ENCODE peak calls at places on chromosome 7, in seven cellular contexts. Z, X, S, I, O, U and N are unnamed samples.

GRCh38 chr7:100949227-100949930 is at the start of gene MUC3A:
- DNase-seq in O (no peak), U (no peak), I (peak; percentile 32), S (peak; percentile 37), X (no peak), Z (peak; percentile 84), N (no peak)

GRCh38 chr7:44145969-44146897 is 5.1 kb upstream of the MYL7 start:
- DNase-seq in O (peak; percentile 84), X (peak; percentile 76), I (peak; percentile 83), S (peak; percentile 100), U (peak; percentile 65), Z (peak; percentile 90), N (peak; percentile 63)

GRCh38 chr7:18458830-18459229 is 36.7 kb upstream of the HDAC9 start:
- DNase-seq in O (no peak), X (no peak), I (no peak), U (no peak), S (no peak), Z (no peak), N (no peak)

GRCh38 chr7:77808517-77808916 is 9.9 kb downstream of the PHTF2 start:
- DNase-seq in O (no peak), I (no peak), U (no peak), X (no peak), S (no peak), Z (no peak), N (no peak)

GRCh38 chr7:94176694-94177200 is 172.6 kb upstream of the BET1 start:
- DNase-seq in U (no peak), Z (no peak), O (no peak), X (no peak), S (no peak), I (no peak), N (no peak)

GRCh38 chr7:107643407-107643806 is 17.2 kb upstream of the SLC26A4 start:
- DNase-seq in X (no peak), O (no peak), Z (no peak), S (no peak), U (no peak), I (no peak), N (no peak)

GRCh38 chr7:32142649-32143048 is 72.4 kb upstream of the PDE1C start:
- DNase-seq in Z (no peak), X (no peak), O (no peak), U (no peak), S (no peak), I (no peak), N (no peak)

GRCh38 chr7:92910976-92911375 is 74.6 kb upstream of the CDK6 start:
- DNase-seq in O (no peak), Z (no peak), S (no peak), I (no peak), X (no peak), U (no peak), N (no peak)

GRCh38 chr7:120857558-120858298 is at the start of gene TSPAN12:
- DNase-seq in Z (peak; percentile 79), S (peak; percentile 77), X (no peak), O (peak; percentile 52), U (peak; percentile 66), I (peak; percentile 87), N (peak; percentile 39)

GRCh38 chr7:111172573-111172972 is 81.6 kb downstream of the LRRN3 start:
- DNase-seq in U (no peak), S (no peak), O (no peak), X (no peak), Z (no peak), I (no peak), N (no peak)

GRCh38 chr7:151454306-151454705 is 14.4 kb upstream of the CRYGN start:
- DNase-seq in X (no peak), I (no peak), Z (peak; percentile 1), U (no peak), O (no peak), S (no peak), N (no peak)

GRCh38 chr7:38908759-38909335 is at the start of gene VPS41:
- DNase-seq in I (peak; percentile 86), O (peak; percentile 76), U (peak; percentile 91), Z (peak; percentile 86), S (peak; percentile 80), X (no peak), N (peak; percentile 87)

GRCh38 chr7:128732521-128733277 is 6.5 kb upstream of the CALU start:
- DNase-seq in X (no peak), I (no peak), S (no peak), O (no peak), Z (no peak), U (no peak), N (no peak)

GRCh38 chr7:131244259-131244852 is 83.3 kb upstream of the MKLN1 start:
- DNase-seq in Z (peak; percentile 17), O (peak; percentile 67), I (no peak), U (peak; percentile 72), X (peak; percentile 49), S (no peak), N (peak; percentile 44)

GRCh38 chr7:116426428-116427156 is 72.9 kb upstream of the CAV2 start:
- DNase-seq in X (no peak), I (peak; percentile 45), Z (peak; percentile 42), S (no peak), O (no peak), U (peak; percentile 57), N (no peak)

GRCh38 chr7:4479367-4480039 is 202.6 kb upstream of the FOXK1 start:
- DNase-seq in X (peak; percentile 41), S (peak; percentile 65), U (peak; percentile 72), O (no peak), Z (peak; percentile 12), I (no peak), N (no peak)
- TF ChIP-seq CTCF in X (no peak), S (peak; percentile 53), U (peak; percentile 65), O (no peak), Z (peak; percentile 37), I (peak; percentile 17), N (no peak)

DNA sequence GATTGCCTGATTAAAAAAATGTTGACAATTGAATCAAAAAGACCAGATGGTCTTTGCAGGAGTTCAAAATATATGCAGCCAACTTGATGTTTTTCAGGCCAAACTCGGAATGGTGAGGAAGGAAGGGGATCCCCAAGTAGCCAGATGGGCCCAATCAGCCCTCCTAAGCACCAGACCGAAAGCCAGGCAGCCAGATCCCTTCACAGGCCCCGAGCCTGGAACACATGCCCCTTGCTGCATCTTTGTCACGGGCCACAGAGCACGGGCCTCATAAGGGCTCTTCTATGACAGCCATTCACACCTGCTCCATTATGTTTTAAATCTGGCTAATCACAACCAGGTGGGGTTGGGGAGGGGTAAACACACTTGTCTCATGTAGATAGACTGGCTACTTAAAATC is 31.7 kb downstream of the SCRN1 start:
- DNase-seq in X (no peak), O (no peak), I (no peak), S (no peak), Z (no peak), U (no peak), N (no peak)
- H3K27ac ChIP-seq in X (no peak overlapping the region), O (no peak overlapping the region), I (no peak overlapping the region), S (no peak overlapping the region), Z (no peak overlapping the region), U (no peak overlapping the region), N (peak overlapping the region; percentile 83)

GRCh38 chr7:102991540-102992214 is 78.9 kb downstream of the LRRC17 start:
- DNase-seq in O (no peak), X (no peak), S (peak; percentile 84), I (peak; percentile 72), U (peak; percentile 93), Z (peak; percentile 47), N (no peak)
- TF ChIP-seq EP300 in O (no peak), X (no peak), S (peak; percentile 82), I (no peak), U (peak; percentile 25), Z (no peak), N (no peak)

GRCh38 chr7:142438235-142438922 is 180.5 kb upstream of the PRSS58 start:
- DNase-seq in U (peak; percentile 35), S (peak; percentile 87), Z (peak; percentile 52), X (no peak), I (no peak), O (no peak), N (no peak)
- TF ChIP-seq CTCF in U (peak; percentile 30), S (peak; percentile 86), Z (peak; percentile 46), X (peak; percentile 95), I (no peak), O (no peak), N (no peak)

GRCh38 chr7:69898189-69898588 is 299.9 kb downstream of the AUTS2 start:
- DNase-seq in U (no peak), X (no peak), I (no peak), Z (no peak), S (no peak), O (no peak), N (no peak)

GRCh38 chr7:69896100-69896499 is 297.8 kb downstream of the AUTS2 start:
- DNase-seq in Z (no peak), S (no peak), U (no peak), O (no peak), X (no peak), I (no peak), N (no peak)

GRCh38 chr7:69890081-69890369 is 291.8 kb downstream of the AUTS2 start:
- DNase-seq in Z (no peak), X (no peak), I (no peak), S (no peak), O (no peak), U (no peak), N (no peak)

GRCh38 chr7:69892790-69893189 is 294.5 kb downstream of the AUTS2 start:
- DNase-seq in Z (no peak), S (no peak), I (no peak), O (no peak), U (no peak), X (no peak), N (no peak)

GRCh38 chr7:69893915-69894314 is 295.6 kb downstream of the AUTS2 start:
- DNase-seq in O (no peak), U (no peak), X (no peak), S (no peak), I (no peak), Z (no peak), N (no peak)
- H3K27ac ChIP-seq in O (no peak overlapping the region), U (no peak overlapping the region), X (no peak overlapping the region), S (no peak overlapping the region), I (no peak overlapping the region), Z (no peak overlapping the region), N (no peak overlapping the region)